ENCODE peak calls at places on chromosomes 2 and 18, in eight cellular contexts. One of them, this sample, is unnamed.
A peak's percentile ranks its signal among the peaks of the same experiment; 100 is the strongest.

GRCh38 chr2:152874955-152875354 is 156.5 kb downstream of the ARL6IP6 start:
- DNase-seq in heart right ventricle: no peak
- DNase-seq in spleen: no peak
- DNase-seq in left lung: no peak
- DNase-seq in cardiac muscle cell: no peak
- DNase-seq in GM23248: peak; percentile 65
- DNase-seq in CD4-positive, alpha-beta memory T cell: no peak
- DNase-seq in heart left ventricle: no peak
- DNase-seq in this sample: no peak

GRCh38 chr2:51697095-51697494 is 665.2 kb upstream of the NRXN1 start:
- DNase-seq in cardiac muscle cell: no peak
- DNase-seq in heart right ventricle: no peak
- DNase-seq in left lung: no peak
- DNase-seq in CD4-positive, alpha-beta memory T cell: no peak
- DNase-seq in heart left ventricle: no peak
- DNase-seq in GM23248: no peak
- DNase-seq in spleen: no peak
- DNase-seq in this sample: no peak

GRCh38 chr2:71785550-71785951 is 332.2 kb downstream of the DYSF start:
- DNase-seq in spleen: peak; percentile 72
- DNase-seq in cardiac muscle cell: no peak
- DNase-seq in left lung: no peak
- DNase-seq in heart right ventricle: no peak
- DNase-seq in GM23248: no peak
- DNase-seq in CD4-positive, alpha-beta memory T cell: no peak
- DNase-seq in heart left ventricle: no peak
- DNase-seq in this sample: no peak

GRCh38 chr2:174546519-174547506 is 50.8 kb downstream of the WIPF1 start:
- DNase-seq in left lung: no peak
- DNase-seq in heart left ventricle: no peak
- DNase-seq in spleen: no peak
- DNase-seq in CD4-positive, alpha-beta memory T cell: peak; percentile 28
- DNase-seq in heart right ventricle: no peak
- DNase-seq in GM23248: peak; percentile 64
- DNase-seq in cardiac muscle cell: peak; percentile 65
- DNase-seq in this sample: no peak

GRCh38 chr2:144254342-144255235 is 265.3 kb downstream of the ZEB2 start:
- DNase-seq in spleen: no peak
- DNase-seq in left lung: no peak
- DNase-seq in GM23248: no peak
- DNase-seq in heart left ventricle: no peak
- DNase-seq in heart right ventricle: no peak
- DNase-seq in CD4-positive, alpha-beta memory T cell: no peak
- DNase-seq in cardiac muscle cell: no peak
- DNase-seq in this sample: no peak

GRCh38 chr2:118197011-118197695 is 108.9 kb downstream of the INSIG2 start:
- DNase-seq in heart left ventricle: no peak
- DNase-seq in GM23248: peak; percentile 53
- DNase-seq in cardiac muscle cell: peak; percentile 11
- DNase-seq in spleen: no peak
- DNase-seq in left lung: no peak
- DNase-seq in CD4-positive, alpha-beta memory T cell: no peak
- DNase-seq in heart right ventricle: no peak
- DNase-seq in this sample: no peak

GRCh38 chr2:152200562-152201465 is 25.3 kb upstream of the STAM2 start:
- DNase-seq in spleen: no peak
- DNase-seq in cardiac muscle cell: peak; percentile 94
- DNase-seq in left lung: peak; percentile 86
- DNase-seq in GM23248: peak; percentile 99
- DNase-seq in CD4-positive, alpha-beta memory T cell: no peak
- DNase-seq in heart left ventricle: peak; percentile 91
- DNase-seq in heart right ventricle: peak; percentile 78
- DNase-seq in this sample: peak; percentile 76

GRCh38 chr18:68847219-68847860 is 49.5 kb downstream of the CCDC102B start:
- DNase-seq in left lung: no peak
- DNase-seq in heart left ventricle: no peak
- DNase-seq in GM23248: peak; percentile 57
- DNase-seq in spleen: no peak
- DNase-seq in heart right ventricle: no peak
- DNase-seq in cardiac muscle cell: peak; percentile 51
- DNase-seq in CD4-positive, alpha-beta memory T cell: peak; percentile 14
- DNase-seq in this sample: no peak

GRCh38 chr2:150063432-150063889 is 424.0 kb downstream of the RND3 start:
- DNase-seq in CD4-positive, alpha-beta memory T cell: no peak
- DNase-seq in spleen: no peak
- DNase-seq in heart left ventricle: no peak
- DNase-seq in cardiac muscle cell: peak; percentile 54
- DNase-seq in heart right ventricle: no peak
- DNase-seq in left lung: no peak
- DNase-seq in GM23248: peak; percentile 93
- DNase-seq in this sample: no peak

GRCh38 chr2:216654528-216655052 is 21.4 kb downstream of the IGFBP2 start:
- DNase-seq in heart right ventricle: no peak
- DNase-seq in cardiac muscle cell: no peak
- DNase-seq in GM23248: no peak
- DNase-seq in spleen: peak; percentile 9
- DNase-seq in CD4-positive, alpha-beta memory T cell: no peak
- DNase-seq in heart left ventricle: no peak
- DNase-seq in left lung: no peak
- DNase-seq in this sample: no peak

GRCh38 chr2:99278793-99279291 is 22.2 kb downstream of the LYG1 start:
- DNase-seq in CD4-positive, alpha-beta memory T cell: no peak
- DNase-seq in heart right ventricle: no peak
- DNase-seq in spleen: no peak
- DNase-seq in left lung: no peak
- DNase-seq in GM23248: peak; percentile 87
- DNase-seq in cardiac muscle cell: peak; percentile 80
- DNase-seq in heart left ventricle: no peak
- DNase-seq in this sample: no peak

GRCh38 chr2:207257291-207258190 is 91.8 kb upstream of the KLF7 start:
- DNase-seq in heart right ventricle: no peak
- DNase-seq in left lung: no peak
- DNase-seq in CD4-positive, alpha-beta memory T cell: no peak
- DNase-seq in GM23248: peak; percentile 21
- DNase-seq in cardiac muscle cell: no peak
- DNase-seq in spleen: no peak
- DNase-seq in heart left ventricle: no peak
- DNase-seq in this sample: no peak

GRCh38 chr2:55885129-55885943 is 38.2 kb downstream of the EFEMP1 start:
- DNase-seq in spleen: no peak
- DNase-seq in CD4-positive, alpha-beta memory T cell: no peak
- DNase-seq in GM23248: peak; percentile 90
- DNase-seq in cardiac muscle cell: peak; percentile 98
- DNase-seq in left lung: peak; percentile 18
- DNase-seq in heart right ventricle: no peak
- DNase-seq in heart left ventricle: peak; percentile 28
- DNase-seq in this sample: peak; percentile 73

GRCh38 chr2:184425083-184425482 is 173.2 kb upstream of the ZNF804A start:
- DNase-seq in left lung: no peak
- DNase-seq in heart left ventricle: no peak
- DNase-seq in CD4-positive, alpha-beta memory T cell: no peak
- DNase-seq in heart right ventricle: no peak
- DNase-seq in spleen: no peak
- DNase-seq in GM23248: no peak
- DNase-seq in cardiac muscle cell: no peak
- DNase-seq in this sample: no peak

DNA sequence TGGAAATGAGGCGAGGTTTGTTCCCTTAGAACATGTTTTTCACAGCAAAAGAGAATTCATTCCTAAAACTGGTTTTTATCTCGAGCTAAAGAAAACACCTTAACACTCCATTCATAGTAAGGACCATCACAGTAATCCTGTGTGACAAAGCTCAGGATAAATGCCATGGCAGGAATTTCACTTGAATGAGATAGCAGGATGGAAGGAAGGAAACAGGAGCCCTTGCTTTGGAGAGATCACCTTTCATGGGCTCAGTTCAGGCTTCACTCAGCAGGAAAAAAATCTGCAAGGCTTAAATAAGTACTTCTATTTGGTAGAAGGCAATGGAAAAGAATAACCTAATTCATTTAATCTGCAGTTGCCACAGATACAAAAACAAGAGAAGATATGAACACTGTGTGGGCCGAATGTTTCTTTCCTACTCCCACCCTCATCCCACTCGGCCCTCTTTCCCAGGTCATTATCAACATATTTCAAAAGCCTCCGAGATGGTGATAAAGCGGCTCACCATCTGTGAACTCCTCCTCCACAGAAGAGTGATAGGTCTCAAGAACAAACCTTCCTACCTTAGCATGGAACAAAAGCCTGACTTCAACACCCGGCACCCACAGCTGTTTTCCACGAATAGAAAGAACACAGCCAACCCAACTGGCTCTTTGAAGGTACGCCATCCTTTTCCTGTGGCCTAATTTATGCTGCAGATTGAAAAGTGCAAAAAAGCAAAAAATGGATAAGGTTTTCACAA is 28.9 kb downstream of the BCL2 start:
- DNase-seq in GM23248: no peak
- DNase-seq in spleen: no peak
- DNase-seq in cardiac muscle cell: no peak
- DNase-seq in heart left ventricle: no peak
- DNase-seq in left lung: no peak
- DNase-seq in CD4-positive, alpha-beta memory T cell: peak; percentile 71
- DNase-seq in heart right ventricle: no peak
- DNase-seq in this sample: no peak
- H3K4me1 ChIP-seq in GM23248: no peaks in the 10 kb centered on the region
- H3K4me1 ChIP-seq in spleen: peaks cover 85% of the 10 kb centered on the region
- H3K4me1 ChIP-seq in cardiac muscle cell: peaks cover 18% of the 10 kb centered on the region
- H3K4me1 ChIP-seq in heart left ventricle: no peaks in the 10 kb centered on the region
- H3K4me1 ChIP-seq in left lung: peaks cover 9% of the 10 kb centered on the region
- H3K4me1 ChIP-seq in CD4-positive, alpha-beta memory T cell: peaks cover 89% of the 10 kb centered on the region
- H3K4me1 ChIP-seq in heart right ventricle: peaks cover 13% of the 10 kb centered on the region
- H3K4me1 ChIP-seq in this sample: peaks cover 3% of the 10 kb centered on the region

DNA sequence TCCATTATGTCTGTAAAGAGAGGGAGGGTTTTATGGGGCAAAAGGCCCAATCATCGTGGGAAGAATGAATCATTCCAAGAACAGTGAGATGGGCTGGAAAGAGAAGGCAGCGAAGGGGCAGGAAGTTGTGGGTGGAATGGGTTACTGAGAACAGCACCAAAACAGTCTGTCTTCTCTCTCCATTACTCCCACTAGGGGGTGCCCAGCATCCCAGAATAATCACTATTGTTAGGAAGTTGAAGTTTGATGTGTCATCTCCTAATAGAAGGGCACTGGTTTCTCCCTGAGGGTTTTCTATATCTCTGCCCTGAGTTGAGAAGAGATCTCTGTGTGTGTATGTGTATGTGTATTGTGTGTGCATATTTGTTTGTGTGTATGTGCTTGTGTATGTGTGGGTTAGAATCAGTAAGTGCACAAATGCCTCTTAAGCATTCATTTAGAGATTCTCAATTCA is 76.6 kb upstream of the MAP4K3 start:
- DNase-seq in heart right ventricle: no peak
- DNase-seq in left lung: no peak
- DNase-seq in cardiac muscle cell: peak; percentile 97
- DNase-seq in spleen: no peak
- DNase-seq in GM23248: peak; percentile 95
- DNase-seq in heart left ventricle: peak; percentile 62
- DNase-seq in CD4-positive, alpha-beta memory T cell: no peak
- DNase-seq in this sample: peak; percentile 91
- H3K4me1 ChIP-seq in heart right ventricle: peaks cover 97% of the 10 kb centered on the region
- H3K4me1 ChIP-seq in left lung: peaks cover 36% of the 10 kb centered on the region
- H3K4me1 ChIP-seq in cardiac muscle cell: peaks cover 29% of the 10 kb centered on the region
- H3K4me1 ChIP-seq in spleen: peaks cover 81% of the 10 kb centered on the region
- H3K4me1 ChIP-seq in GM23248: peaks cover 28% of the 10 kb centered on the region
- H3K4me1 ChIP-seq in heart left ventricle: peaks cover 16% of the 10 kb centered on the region
- H3K4me1 ChIP-seq in CD4-positive, alpha-beta memory T cell: no peaks in the 10 kb centered on the region
- H3K4me1 ChIP-seq in this sample: peaks cover 37% of the 10 kb centered on the region

GRCh38 chr2:8537572-8538155 is 144.2 kb upstream of the ID2 start:
- DNase-seq in cardiac muscle cell: no peak
- DNase-seq in left lung: peak; percentile 39
- DNase-seq in heart right ventricle: no peak
- DNase-seq in heart left ventricle: no peak
- DNase-seq in CD4-positive, alpha-beta memory T cell: no peak
- DNase-seq in spleen: peak; percentile 64
- DNase-seq in GM23248: no peak
- DNase-seq in this sample: no peak

GRCh38 chr2:8536686-8537571 is 144.9 kb upstream of the ID2 start:
- DNase-seq in cardiac muscle cell: peak; percentile 34
- DNase-seq in GM23248: peak; percentile 76
- DNase-seq in heart left ventricle: no peak
- DNase-seq in CD4-positive, alpha-beta memory T cell: no peak
- DNase-seq in heart right ventricle: no peak
- DNase-seq in spleen: peak; percentile 41
- DNase-seq in left lung: no peak
- DNase-seq in this sample: no peak

GRCh38 chr2:8539743-8540551 is 141.9 kb upstream of the ID2 start:
- DNase-seq in CD4-positive, alpha-beta memory T cell: no peak
- DNase-seq in heart right ventricle: no peak
- DNase-seq in heart left ventricle: peak; percentile 65
- DNase-seq in spleen: peak; percentile 78
- DNase-seq in left lung: peak; percentile 78
- DNase-seq in cardiac muscle cell: no peak
- DNase-seq in GM23248: no peak
- DNase-seq in this sample: no peak

GRCh38 chr2:8538951-8539621 is 142.8 kb upstream of the ID2 start:
- DNase-seq in CD4-positive, alpha-beta memory T cell: no peak
- DNase-seq in heart left ventricle: peak; percentile 32
- DNase-seq in heart right ventricle: no peak
- DNase-seq in cardiac muscle cell: no peak
- DNase-seq in left lung: peak; percentile 66
- DNase-seq in spleen: peak; percentile 69
- DNase-seq in GM23248: no peak
- DNase-seq in this sample: no peak

DNA sequence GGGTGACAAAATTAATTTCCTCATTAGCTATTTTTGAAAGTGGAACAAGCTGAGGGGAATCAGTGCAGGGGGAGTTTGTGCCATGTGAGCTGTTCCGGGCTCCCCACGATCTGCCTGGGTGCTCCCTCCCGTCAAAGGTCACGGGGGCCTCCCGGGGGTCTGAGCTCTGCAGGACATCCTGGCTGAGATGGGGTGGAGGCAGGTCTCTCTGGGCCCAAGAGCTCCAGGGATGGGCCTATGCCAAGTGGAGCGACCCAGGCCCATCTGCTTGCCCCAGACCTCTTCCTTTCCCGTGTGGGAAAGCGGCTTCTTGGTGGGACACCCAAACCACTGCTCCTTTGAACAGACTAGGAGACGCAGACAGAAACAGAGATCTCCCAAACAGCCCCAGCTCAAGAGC is 143.3 kb upstream of the ID2 start:
- DNase-seq in left lung: peak; percentile 65
- DNase-seq in CD4-positive, alpha-beta memory T cell: no peak
- DNase-seq in heart right ventricle: no peak
- DNase-seq in GM23248: no peak
- DNase-seq in spleen: peak; percentile 70
- DNase-seq in heart left ventricle: peak; percentile 21
- DNase-seq in cardiac muscle cell: no peak
- DNase-seq in this sample: no peak
- H3K4me1 ChIP-seq in left lung: peaks cover 94% of the 10 kb centered on the region
- H3K4me1 ChIP-seq in CD4-positive, alpha-beta memory T cell: peaks cover 56% of the 10 kb centered on the region
- H3K4me1 ChIP-seq in heart right ventricle: peaks cover 46% of the 10 kb centered on the region
- H3K4me1 ChIP-seq in GM23248: peaks cover 30% of the 10 kb centered on the region
- H3K4me1 ChIP-seq in spleen: peaks cover 88% of the 10 kb centered on the region
- H3K4me1 ChIP-seq in heart left ventricle: no peaks in the 10 kb centered on the region
- H3K4me1 ChIP-seq in cardiac muscle cell: peaks cover 75% of the 10 kb centered on the region
- H3K4me1 ChIP-seq in this sample: peaks cover 19% of the 10 kb centered on the region

DNA sequence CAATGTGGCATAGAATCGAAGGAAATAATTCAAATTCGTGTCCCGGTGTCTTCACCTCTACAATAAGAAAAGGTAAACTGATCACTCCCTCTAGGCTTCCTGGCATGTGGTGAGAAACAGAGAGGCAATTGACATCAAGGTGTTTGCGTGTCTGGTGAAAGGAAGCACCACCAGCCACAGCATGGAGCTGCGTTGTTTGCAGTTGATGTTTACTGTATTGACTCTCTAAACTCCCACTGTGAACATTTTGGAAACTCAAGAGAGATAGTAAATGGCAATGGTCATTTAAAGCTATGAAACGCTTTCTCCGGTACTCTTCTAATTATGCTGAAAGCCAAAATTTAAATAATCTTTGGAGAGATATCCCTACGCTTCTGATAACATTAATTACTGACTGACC is 82.6 kb downstream of the SETBP1 start:
- DNase-seq in left lung: no peak
- DNase-seq in heart left ventricle: no peak
- DNase-seq in GM23248: no peak
- DNase-seq in cardiac muscle cell: no peak
- DNase-seq in CD4-positive, alpha-beta memory T cell: no peak
- DNase-seq in spleen: no peak
- DNase-seq in heart right ventricle: no peak
- DNase-seq in this sample: no peak
- H3K4me1 ChIP-seq in left lung: peaks cover 7% of the 10 kb centered on the region
- H3K4me1 ChIP-seq in heart left ventricle: no peaks in the 10 kb centered on the region
- H3K4me1 ChIP-seq in GM23248: no peaks in the 10 kb centered on the region
- H3K4me1 ChIP-seq in cardiac muscle cell: peaks cover 3% of the 10 kb centered on the region
- H3K4me1 ChIP-seq in CD4-positive, alpha-beta memory T cell: peaks cover 21% of the 10 kb centered on the region
- H3K4me1 ChIP-seq in spleen: peaks cover 27% of the 10 kb centered on the region
- H3K4me1 ChIP-seq in heart right ventricle: peaks cover 23% of the 10 kb centered on the region
- H3K4me1 ChIP-seq in this sample: peaks cover 23% of the 10 kb centered on the region

This sample was measured in ascending aorta.